ENCODE peak calls at places on chromosomes 2 and 18, in six cellular contexts. H, Z, G, J, I and Y are unnamed samples. For H3K4me1, the result is how much of the 10 kb centered on the place peaks cover.

GRCh38 chr2:207558106-207558505 is 28.3 kb downstream of the CREB1 start:
- DNase-seq in H (no peak), Z (no peak), G (peak), J (no peak), I (no peak), Y (no peak)

GRCh38 chr2:121689356-121689755 is 40.1 kb upstream of the CLASP1 start:
- DNase-seq in H (no peak), Z (peak), G (peak), J (no peak), I (no peak), Y (no peak)

GRCh38 chr2:202072226-202072625 is 829 bp upstream of the KIAA2012 start:
- DNase-seq in H (no peak), Z (no peak), G (no peak), J (no peak), I (no peak), Y (no peak)

GRCh38 chr2:126835811-126836210 is 62.9 kb upstream of the TEX51 start:
- DNase-seq in H (no peak), Z (no peak), G (no peak), J (no peak), I (no peak), Y (no peak)

GRCh38 chr2:189412330-189412953 is 28.8 kb upstream of the WDR75 start:
- DNase-seq in H (no peak), Z (no peak), G (peak), J (peak), I (peak), Y (no peak)

GRCh38 chr2:239559417-239560261 is 158.8 kb upstream of the HDAC4 start:
- DNase-seq in H (no peak), Z (no peak), G (no peak), J (no peak), I (no peak), Y (no peak)

GRCh38 chr18:8561123-8561905 is 47.9 kb upstream of the RAB12 start:
- DNase-seq in H (no peak), Z (no peak), G (no peak), J (no peak), I (no peak), Y (no peak)

GRCh38 chr2:207819839-207820784 is 50.4 kb upstream of the FZD5 start:
- DNase-seq in H (no peak), Z (no peak), G (no peak), J (no peak), I (no peak), Y (no peak)

GRCh38 chr2:173090291-173090877 is 14.7 kb downstream of the MAP3K20 start:
- DNase-seq in H (no peak), Z (no peak), G (peak), J (no peak), I (no peak), Y (no peak)

GRCh38 chr2:41741951-41742563 is 305.8 kb upstream of the PKDCC start:
- DNase-seq in H (no peak), Z (no peak), G (no peak), J (no peak), I (no peak), Y (no peak)

GRCh38 chr18:74303936-74304335 is 11.7 kb upstream of the C18orf63 start:
- DNase-seq in H (no peak), Z (no peak), G (peak), J (no peak), I (no peak), Y (no peak)

GRCh38 chr2:204796581-204796980 is 251.3 kb downstream of the PARD3B start:
- DNase-seq in H (no peak), Z (no peak), G (no peak), J (peak), I (no peak), Y (no peak)

GRCh38 chr2:216519154-216519762 is 20.6 kb downstream of the RPL37A start:
- DNase-seq in H (no peak), Z (peak), G (peak), J (peak), I (peak), Y (peak)

GRCh38 chr2:53640466-53640865 is 127.1 kb upstream of the CHAC2 start:
- DNase-seq in H (no peak), Z (no peak), G (no peak), J (no peak), I (no peak), Y (no peak)

GRCh38 chr18:59249186-59249774 is 24.0 kb downstream of the RAX start:
- DNase-seq in H (no peak), Z (peak), G (peak), J (peak), I (peak), Y (no peak)

GRCh38 chr2:108169982-108170625 is 69.7 kb upstream of the SULT1C3 start:
- DNase-seq in H (no peak), Z (no peak), G (peak), J (peak), I (no peak), Y (no peak)

GRCh38 chr18:57660961-57661360 is 39.3 kb upstream of the NARS1 start:
- DNase-seq in H (no peak), Z (no peak), G (peak), J (no peak), I (no peak), Y (no peak)

GRCh38 chr18:12422936-12423335 is 15.2 kb downstream of the PRELID3A start:
- DNase-seq in H (no peak), Z (no peak), G (no peak), J (no peak), I (peak), Y (no peak)

GRCh38 chr2:135694711-135695110 is 46.9 kb upstream of the UBXN4 start:
- DNase-seq in H (no peak), Z (no peak), G (peak), J (no peak), I (no peak), Y (no peak)
- H3K4me3 ChIP-seq in H (no peak), Z (no peak), G (no peak), J (no peak), I (no peak), Y (no peak)

GRCh38 chr2:95032341-95032740 is 6.8 kb downstream of the MAL start:
- DNase-seq in H (no peak), Z (no peak), G (no peak), J (no peak), I (no peak), Y (no peak)
- H3K4me1 ChIP-seq in H (under half), Z (under half), G (under half), J (under half), I (under half), Y (under half)

GRCh38 chr2:171530378-171530777 is 8.1 kb downstream of the CYBRD1 start:
- DNase-seq in H (no peak), Z (no peak), G (no peak), J (no peak), I (no peak), Y (no peak)

GRCh38 chr2:171531291-171531690 is 9.0 kb downstream of the CYBRD1 start:
- DNase-seq in H (no peak), Z (no peak), G (peak), J (no peak), I (no peak), Y (no peak)

GRCh38 chr2:171523969-171524401 is 1.7 kb downstream of the CYBRD1 start:
- DNase-seq in H (no peak), Z (peak), G (peak), J (no peak), I (no peak), Y (peak)

GRCh38 chr2:171531836-171532450 is 9.7 kb downstream of the CYBRD1 start:
- DNase-seq in H (no peak), Z (no peak), G (peak), J (no peak), I (no peak), Y (no peak)

DNA sequence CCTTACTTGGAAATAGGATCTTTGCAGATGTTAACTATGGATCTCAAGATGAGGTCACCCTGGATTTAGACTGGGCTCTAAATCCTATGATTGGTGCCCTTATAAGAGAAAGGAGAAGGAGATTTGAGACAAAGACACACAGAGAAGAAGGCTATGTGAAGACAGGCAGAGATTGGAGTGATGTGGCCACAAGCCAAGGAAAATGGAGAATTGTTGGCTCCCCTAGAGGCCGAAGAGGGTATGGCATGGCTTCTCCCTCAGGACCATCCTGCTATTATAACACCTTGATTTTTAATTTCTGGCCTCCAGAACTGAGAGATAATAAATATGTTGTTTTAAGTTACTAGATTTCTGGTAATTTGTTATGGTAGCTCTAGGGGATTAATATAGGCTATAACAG is 7.6 kb downstream of the CYBRD1 start:
- DNase-seq in H (no peak), Z (no peak), G (no peak), J (no peak), I (no peak), Y (no peak)
- TF ChIP-seq CTCF in H (no peak), Z (no peak), G (peak), J (peak), I (peak), Y (no peak)

GRCh38 chr18:48939368-48940097 is 11.2 kb downstream of the SMAD7 start:
- DNase-seq in H (no peak), Z (no peak), G (no peak), J (no peak), I (no peak), Y (no peak)
- H3K4me3 ChIP-seq in H (peak), Z (peak), G (no peak), J (peak), I (no peak), Y (no peak)

DNA sequence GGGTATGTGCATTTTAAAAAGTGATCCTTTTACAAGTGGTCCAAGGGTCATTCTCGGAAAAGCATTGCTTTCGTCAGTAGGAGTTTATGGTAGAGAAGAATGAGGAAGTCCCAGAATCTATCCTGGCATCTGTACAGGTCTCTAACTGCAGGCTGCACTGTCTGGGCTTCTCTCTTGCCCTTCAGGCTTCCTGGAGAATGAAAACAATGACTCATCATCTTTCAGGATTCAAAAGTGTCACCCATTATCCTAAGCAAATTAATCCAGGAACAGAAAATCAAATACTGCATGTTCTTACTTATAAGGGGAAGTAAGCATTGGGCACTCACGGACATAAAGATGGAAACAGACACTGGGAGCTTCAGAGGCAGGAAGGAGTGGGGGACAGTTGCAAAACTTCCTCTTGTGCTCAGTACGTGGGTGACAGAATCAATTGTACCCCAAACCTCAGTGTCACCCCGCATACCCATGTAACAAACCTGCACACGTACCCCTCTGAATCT is 60.2 kb upstream of the TXNDC2 start:
- DNase-seq in H (no peak), Z (peak), G (peak), J (no peak), I (no peak), Y (peak)
- H3K4me1 ChIP-seq in H (under half), Z (under half), G (under half), J (under half), I (under half), Y (under half)

GRCh38 chr2:27262379-27263286 is at the start of gene SLC30A3:
- DNase-seq in H (peak), Z (peak), G (no peak), J (peak), I (no peak), Y (peak)
- TF ChIP-seq CTCF in H (no peak), Z (no peak), G (no peak), J (no peak), I (no peak), Y (no peak)

DNA sequence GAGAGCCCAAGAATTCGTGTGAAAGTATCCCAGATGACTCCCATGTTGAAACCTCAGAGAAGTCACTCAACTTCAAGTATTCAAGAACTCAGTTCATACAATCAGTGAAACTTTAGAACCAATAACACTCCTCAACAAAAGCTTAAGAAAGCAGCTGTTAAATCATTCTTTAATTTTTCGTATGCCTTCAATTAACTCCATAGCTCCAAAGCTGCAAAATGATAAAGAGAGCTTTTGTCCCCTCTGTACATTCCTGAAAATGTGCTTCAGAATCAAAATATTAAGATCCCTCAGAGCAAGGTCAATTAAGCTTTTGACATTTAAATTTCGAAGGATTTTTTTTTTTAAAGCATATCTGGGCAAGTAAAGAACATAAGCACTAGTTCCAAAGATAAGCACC is 4.7 kb downstream of the COBLL1 start:
- DNase-seq in H (no peak), Z (no peak), G (no peak), J (no peak), I (no peak), Y (no peak)
- H3K4me3 ChIP-seq in H (no peak), Z (no peak), G (no peak), J (no peak), I (no peak), Y (no peak)

GRCh38 chr2:238286551-238286950 is 1.9 kb downstream of the PER2 start:
- DNase-seq in H (peak), Z (peak), G (peak), J (no peak), I (no peak), Y (peak)

GRCh38 chr2:238285653-238286082 is 2.7 kb downstream of the PER2 start:
- DNase-seq in H (peak), Z (peak), G (peak), J (no peak), I (no peak), Y (peak)

GRCh38 chr2:238287702-238288649 is at the start of gene PER2:
- DNase-seq in H (peak), Z (peak), G (peak), J (peak), I (peak), Y (peak)

GRCh38 chr2:238286095-238286494 is 2.3 kb downstream of the PER2 start:
- DNase-seq in H (no peak), Z (no peak), G (no peak), J (no peak), I (no peak), Y (no peak)

DNA sequence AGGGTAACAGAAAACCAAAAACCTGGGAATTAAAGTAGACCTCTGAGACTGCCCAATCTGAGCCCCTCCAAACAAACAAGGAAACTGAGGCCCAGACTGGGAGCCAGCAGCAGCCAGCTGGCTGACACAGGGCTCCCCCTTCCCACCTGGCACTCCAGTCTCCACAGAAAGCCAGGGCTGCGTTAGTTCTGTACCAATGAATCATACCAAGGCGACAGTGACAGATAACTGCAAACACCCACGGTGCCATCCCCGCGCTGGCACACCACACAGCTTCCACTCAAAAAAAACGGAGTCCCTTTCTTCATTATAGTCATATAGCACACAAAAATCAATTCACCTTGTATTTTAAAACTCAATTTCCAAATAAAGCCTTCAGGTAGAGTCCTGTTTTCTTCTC is 1.4 kb downstream of the PER2 start:
- DNase-seq in H (no peak), Z (peak), G (no peak), J (no peak), I (no peak), Y (no peak)
- H3K4me1 ChIP-seq in H (half or more), Z (half or more), G (under half), J (under half), I (under half), Y (under half)